ENCODE peak calls at places on chromosomes 16 and 17, in six cellular contexts. One of them, this sample, is unnamed.
A peak's percentile ranks its signal among the peaks of the same experiment; 100 is the strongest.

GRCh38 chr17:41695954-41696720 is 7.5 kb downstream of the EIF1 start:
- DNase-seq in left ventricle myocardium inferior: no peak
- DNase-seq in CD4-positive, alpha-beta memory T cell: peak; percentile 76
- DNase-seq in SK-N-SH: peak; percentile 73
- DNase-seq in stimulated activated naive CD8-positive, alpha-beta T cell treated with anti-CD3 and anti-CD28 coated beads, Interleukin-15, Interleukin-2, amounts not matched to agents 100 U/mL and 50 U/mL, for 24 hours: peak; percentile 85
- DNase-seq in H1: peak; percentile 66
- DNase-seq in this sample: peak; percentile 79

GRCh38 chr16:75733305-75734141 is 7.2 kb upstream of the CPHXL start:
- DNase-seq in left ventricle myocardium inferior: no peak
- DNase-seq in CD4-positive, alpha-beta memory T cell: no peak
- DNase-seq in SK-N-SH: no peak
- DNase-seq in stimulated activated naive CD8-positive, alpha-beta T cell treated with anti-CD3 and anti-CD28 coated beads, Interleukin-15, Interleukin-2, amounts not matched to agents 100 U/mL and 50 U/mL, for 24 hours: no peak
- DNase-seq in H1: no peak
- DNase-seq in this sample: peak; percentile 20

GRCh38 chr16:12613131-12613991 is 190.3 kb downstream of the CPPED1 start:
- DNase-seq in left ventricle myocardium inferior: no peak
- DNase-seq in CD4-positive, alpha-beta memory T cell: no peak
- DNase-seq in SK-N-SH: no peak
- DNase-seq in stimulated activated naive CD8-positive, alpha-beta T cell treated with anti-CD3 and anti-CD28 coated beads, Interleukin-15, Interleukin-2, amounts not matched to agents 100 U/mL and 50 U/mL, for 24 hours: peak; percentile 49
- DNase-seq in H1: no peak
- DNase-seq in this sample: no peak

GRCh38 chr16:55212791-55213190 is 111.2 kb upstream of the IRX6 start:
- DNase-seq in left ventricle myocardium inferior: no peak
- DNase-seq in CD4-positive, alpha-beta memory T cell: no peak
- DNase-seq in SK-N-SH: no peak
- DNase-seq in stimulated activated naive CD8-positive, alpha-beta T cell treated with anti-CD3 and anti-CD28 coated beads, Interleukin-15, Interleukin-2, amounts not matched to agents 100 U/mL and 50 U/mL, for 24 hours: no peak
- DNase-seq in H1: no peak
- DNase-seq in this sample: no peak

GRCh38 chr17:58330544-58330996 is 2.0 kb upstream of the TSPOAP1 start:
- DNase-seq in left ventricle myocardium inferior: peak; percentile 11
- DNase-seq in CD4-positive, alpha-beta memory T cell: peak; percentile 24
- DNase-seq in SK-N-SH: peak; percentile 18
- DNase-seq in stimulated activated naive CD8-positive, alpha-beta T cell treated with anti-CD3 and anti-CD28 coated beads, Interleukin-15, Interleukin-2, amounts not matched to agents 100 U/mL and 50 U/mL, for 24 hours: peak; percentile 60
- DNase-seq in H1: no peak
- DNase-seq in this sample: no peak

GRCh38 chr16:30006659-30007377 is 4.0 kb downstream of the DOC2A start:
- DNase-seq in left ventricle myocardium inferior: no peak
- DNase-seq in CD4-positive, alpha-beta memory T cell: no peak
- DNase-seq in SK-N-SH: no peak
- DNase-seq in stimulated activated naive CD8-positive, alpha-beta T cell treated with anti-CD3 and anti-CD28 coated beads, Interleukin-15, Interleukin-2, amounts not matched to agents 100 U/mL and 50 U/mL, for 24 hours: no peak
- DNase-seq in H1: no peak
- DNase-seq in this sample: no peak

GRCh38 chr17:61484174-61484573 is 32.0 kb downstream of the TBX4 start:
- DNase-seq in left ventricle myocardium inferior: no peak
- DNase-seq in CD4-positive, alpha-beta memory T cell: no peak
- DNase-seq in SK-N-SH: peak; percentile 67
- DNase-seq in stimulated activated naive CD8-positive, alpha-beta T cell treated with anti-CD3 and anti-CD28 coated beads, Interleukin-15, Interleukin-2, amounts not matched to agents 100 U/mL and 50 U/mL, for 24 hours: no peak
- DNase-seq in H1: no peak
- DNase-seq in this sample: no peak

GRCh38 chr16:27195941-27196595 is 7.3 kb upstream of the KDM8 start:
- DNase-seq in left ventricle myocardium inferior: no peak
- DNase-seq in CD4-positive, alpha-beta memory T cell: peak; percentile 89
- DNase-seq in SK-N-SH: no peak
- DNase-seq in stimulated activated naive CD8-positive, alpha-beta T cell treated with anti-CD3 and anti-CD28 coated beads, Interleukin-15, Interleukin-2, amounts not matched to agents 100 U/mL and 50 U/mL, for 24 hours: no peak
- DNase-seq in H1: no peak
- DNase-seq in this sample: no peak

GRCh38 chr16:88968589-88969280 is 8.3 kb downstream of the CBFA2T3 start:
- DNase-seq in left ventricle myocardium inferior: no peak
- DNase-seq in CD4-positive, alpha-beta memory T cell: no peak
- DNase-seq in SK-N-SH: no peak
- DNase-seq in stimulated activated naive CD8-positive, alpha-beta T cell treated with anti-CD3 and anti-CD28 coated beads, Interleukin-15, Interleukin-2, amounts not matched to agents 100 U/mL and 50 U/mL, for 24 hours: no peak
- DNase-seq in H1: no peak
- DNase-seq in this sample: no peak

GRCh38 chr17:62740066-62740465 is 68.0 kb downstream of the MARCHF10 start:
- DNase-seq in left ventricle myocardium inferior: no peak
- DNase-seq in CD4-positive, alpha-beta memory T cell: no peak
- DNase-seq in SK-N-SH: no peak
- DNase-seq in stimulated activated naive CD8-positive, alpha-beta T cell treated with anti-CD3 and anti-CD28 coated beads, Interleukin-15, Interleukin-2, amounts not matched to agents 100 U/mL and 50 U/mL, for 24 hours: no peak
- DNase-seq in H1: no peak
- DNase-seq in this sample: no peak

GRCh38 chr16:9047689-9048301 is 43.6 kb upstream of the HAPSTR1 start:
- DNase-seq in left ventricle myocardium inferior: peak; percentile 85
- DNase-seq in CD4-positive, alpha-beta memory T cell: no peak
- DNase-seq in SK-N-SH: no peak
- DNase-seq in stimulated activated naive CD8-positive, alpha-beta T cell treated with anti-CD3 and anti-CD28 coated beads, Interleukin-15, Interleukin-2, amounts not matched to agents 100 U/mL and 50 U/mL, for 24 hours: peak; percentile 60
- DNase-seq in H1: peak; percentile 50
- DNase-seq in this sample: peak; percentile 53

GRCh38 chr17:83056583-83057396 is 22.6 kb upstream of the METRNL start:
- DNase-seq in left ventricle myocardium inferior: no peak
- DNase-seq in CD4-positive, alpha-beta memory T cell: no peak
- DNase-seq in SK-N-SH: peak; percentile 23
- DNase-seq in stimulated activated naive CD8-positive, alpha-beta T cell treated with anti-CD3 and anti-CD28 coated beads, Interleukin-15, Interleukin-2, amounts not matched to agents 100 U/mL and 50 U/mL, for 24 hours: peak; percentile 2
- DNase-seq in H1: peak; percentile 41
- DNase-seq in this sample: no peak

GRCh38 chr17:15952048-15952532 is 7.2 kb downstream of the ADORA2B start:
- DNase-seq in left ventricle myocardium inferior: no peak
- DNase-seq in CD4-positive, alpha-beta memory T cell: no peak
- DNase-seq in SK-N-SH: no peak
- DNase-seq in stimulated activated naive CD8-positive, alpha-beta T cell treated with anti-CD3 and anti-CD28 coated beads, Interleukin-15, Interleukin-2, amounts not matched to agents 100 U/mL and 50 U/mL, for 24 hours: no peak
- DNase-seq in H1: no peak
- DNase-seq in this sample: no peak

GRCh38 chr16:88628512-88628974 is 9.8 kb upstream of the IL17C start:
- DNase-seq in left ventricle myocardium inferior: peak; percentile 71
- DNase-seq in CD4-positive, alpha-beta memory T cell: no peak
- DNase-seq in SK-N-SH: peak; percentile 80
- DNase-seq in stimulated activated naive CD8-positive, alpha-beta T cell treated with anti-CD3 and anti-CD28 coated beads, Interleukin-15, Interleukin-2, amounts not matched to agents 100 U/mL and 50 U/mL, for 24 hours: no peak
- DNase-seq in H1: peak; percentile 86
- DNase-seq in this sample: peak; percentile 53

This sample was measured in SK-N-DZ.